ENCODE peak calls at places on chromosomes 7 and 10, in nine cellular contexts. E is RPMI8226; Y is HT1080; Q is KG1; R is natural killer cell treated with Interleukin-12 subunit alpha and Interleukin-12 subunit beta and Interleukin-15 and Interleukin-18, amount 100 ng/mL, for 72 hours; C is GM19239; H is WTC11; O is bronchial epithelial cell; F is T-helper 9 cell. K is an unnamed sample.

GRCh38 chr10:33390046-33390445 is 55.6 kb upstream of the NRP1 start:
- DNase-seq in Y (no peak), F (no peak), O (peak; percentile 33), Q (no peak), E (no peak), R (no peak), H (no peak), C (no peak), K (no peak)

GRCh38 chr7:19772858-19773337 is 519 bp downstream of the TMEM196 start:
- DNase-seq in O (peak; percentile 26), F (no peak), R (no peak), E (no peak), C (no peak), Q (no peak), H (peak; percentile 77), Y (peak; percentile 46), K (no peak)

GRCh38 chr10:94412439-94412838 is 10.1 kb downstream of the TBC1D12 start:
- DNase-seq in Y (no peak), C (no peak), F (no peak), Q (no peak), R (no peak), E (no peak), H (no peak), O (no peak), K (no peak)

GRCh38 chr10:128739937-128740336 is 613.7 kb upstream of the MKI67 start:
- DNase-seq in Q (no peak), C (no peak), Y (peak; percentile 14), H (peak; percentile 57), E (peak; percentile 8), O (no peak), F (no peak), R (no peak), K (no peak)

GRCh38 chr10:103759100-103759781 is 96.1 kb downstream of the SH3PXD2A start:
- DNase-seq in C (no peak), H (no peak), F (no peak), O (peak; percentile 84), E (peak; percentile 64), R (no peak), Y (peak; percentile 89), Q (no peak), K (no peak)

GRCh38 chr10:62803993-62804383 is 532 bp upstream of the ADO start:
- DNase-seq in Y (no peak), O (no peak), F (no peak), E (no peak), R (no peak), Q (no peak), H (no peak), C (no peak), K (no peak)

GRCh38 chr7:103031781-103032180 is 42.8 kb downstream of the FBXL13 start:
- DNase-seq in H (no peak), F (no peak), R (no peak), C (no peak), O (peak; percentile 12), E (no peak), Q (no peak), Y (peak; percentile 23), K (no peak)

GRCh38 chr10:129808092-129808983 is 155.7 kb downstream of the EBF3 start:
- DNase-seq in R (no peak), C (no peak), Q (no peak), O (no peak), H (no peak), Y (no peak), F (no peak), E (no peak), K (no peak)

GRCh38 chr10:130074639-130075038 is 36.0 kb downstream of the C10orf143 start:
- DNase-seq in E (no peak), H (no peak), Y (no peak), C (no peak), O (no peak), R (no peak), F (no peak), Q (no peak), K (no peak)

GRCh38 chr7:88218836-88219605 is 817 bp downstream of the SRI start:
- DNase-seq in E (peak; percentile 79), Q (no peak), R (peak; percentile 77), Y (peak; percentile 73), F (peak; percentile 14), H (peak; percentile 21), C (peak; percentile 21), O (peak; percentile 50), K (no peak)

GRCh38 chr7:75813084-75813483 is 522 bp downstream of the CCL24 start:
- DNase-seq in F (no peak), O (no peak), C (no peak), E (no peak), Q (no peak), R (no peak), H (no peak), Y (no peak), K (no peak)

GRCh38 chr7:80879849-80880248 is 39.0 kb downstream of the SEMA3C start:
- DNase-seq in O (no peak), C (no peak), Y (no peak), R (no peak), Q (no peak), F (no peak), E (no peak), H (no peak), K (no peak)

GRCh38 chr7:21169667-21170605 is 257.9 kb upstream of the SP4 start:
- DNase-seq in O (peak; percentile 42), E (no peak), R (no peak), C (no peak), Y (no peak), Q (no peak), F (no peak), H (peak; percentile 83), K (no peak)

GRCh38 chr10:123858039-123858740 is 33.4 kb downstream of the CPXM2 start:
- DNase-seq in Q (no peak), H (no peak), C (no peak), O (peak; percentile 29), Y (peak; percentile 54), F (no peak), E (peak; percentile 55), R (no peak), K (no peak)

GRCh38 chr10:76950354-76950753 is 687.3 kb downstream of the KCNMA1 start:
- DNase-seq in E (no peak), F (no peak), C (no peak), Y (no peak), R (no peak), Q (no peak), O (no peak), H (no peak), K (no peak)

GRCh38 chr7:70707823-70708243 is 424.1 kb upstream of the GALNT17 start:
- DNase-seq in Y (no peak), F (no peak), Q (no peak), R (no peak), H (no peak), O (no peak), C (no peak), E (no peak), K (no peak)